ENCODE peak calls at places on chromosome 3, in seven cellular contexts. G is right lobe of liver, V is PC-9, A is Panc1, C is fibroblast of lung, P is heart right ventricle, S is mesendoderm. Q is an unnamed sample.

GRCh38 chr3:10601131-10601856 is 95.9 kb upstream of the ATP2B2 start:
- DNase-seq in A (no peak), C (no peak), V (no peak), S (no peak), G (no peak), P (no peak), Q (no peak)

GRCh38 chr3:194500198-194500597 is 13.4 kb upstream of the ATP13A3 start:
- DNase-seq in P (no peak), V (peak; percentile 53), C (no peak), S (no peak), A (no peak), G (no peak), Q (no peak)

GRCh38 chr3:176651622-176652021 is 545.7 kb downstream of the TBL1XR1 start:
- DNase-seq in V (no peak), C (no peak), P (no peak), G (no peak), A (no peak), S (peak; percentile 5), Q (no peak)

GRCh38 chr3:100993309-100993708 is at the start of gene ABI3BP:
- DNase-seq in S (peak; percentile 36), A (no peak), G (peak; percentile 54), V (no peak), P (peak; percentile 63), C (peak; percentile 84), Q (peak; percentile 74)

GRCh38 chr3:36060950-36061349 is 319.4 kb upstream of the STAC start:
- DNase-seq in G (no peak), A (no peak), V (no peak), P (no peak), S (no peak), C (no peak), Q (no peak)

GRCh38 chr3:10546181-10546624 is 40.8 kb upstream of the ATP2B2 start:
- DNase-seq in P (no peak), C (no peak), A (no peak), G (no peak), V (no peak), S (no peak), Q (no peak)

GRCh38 chr3:114356084-114357009 is 62.5 kb downstream of the TIGIT start:
- DNase-seq in G (no peak), P (no peak), C (no peak), S (peak; percentile 60), V (no peak), A (no peak), Q (no peak)

GRCh38 chr3:127473244-127474024 is 117.1 kb downstream of the TPRA1 start:
- DNase-seq in A (no peak), C (no peak), G (peak; percentile 52), S (peak; percentile 85), V (no peak), P (no peak), Q (no peak)

GRCh38 chr3:108283006-108283405 is 13.3 kb upstream of the HHLA2 start:
- DNase-seq in V (peak; percentile 94), S (no peak), C (no peak), P (no peak), A (no peak), G (no peak), Q (no peak)

GRCh38 chr3:43233062-43233461 is 53.3 kb upstream of the SNRK start:
- DNase-seq in V (no peak), A (no peak), P (no peak), C (no peak), G (no peak), S (no peak), Q (no peak)

GRCh38 chr3:135908225-135908624 is 57.3 kb upstream of the PPP2R3A start:
- DNase-seq in C (no peak), P (no peak), G (no peak), S (peak; percentile 75), A (no peak), V (peak; percentile 89), Q (peak; percentile 72)

GRCh38 chr3:72488736-72489030 is 359.6 kb downstream of the SHQ1 start:
- DNase-seq in V (no peak), A (no peak), C (peak; percentile 55), S (no peak), G (no peak), P (no peak), Q (peak; percentile 72)

GRCh38 chr3:15861163-15861562 is 63.4 kb upstream of the ANKRD28 start:
- DNase-seq in A (no peak), G (no peak), S (peak; percentile 69), V (no peak), P (no peak), C (no peak), Q (no peak)

GRCh38 chr3:45489730-45490309 is 101.4 kb downstream of the LARS2 start:
- DNase-seq in A (no peak), S (no peak), C (no peak), P (no peak), G (no peak), V (peak; percentile 66), Q (no peak)

GRCh38 chr3:135915206-135915605 is 50.3 kb upstream of the PPP2R3A start:
- DNase-seq in S (no peak), P (no peak), C (no peak), V (no peak), A (no peak), G (no peak), Q (no peak)

GRCh38 chr3:152399374-152399773 is 130.6 kb downstream of the MBNL1 start:
- DNase-seq in V (peak; percentile 44), C (peak; percentile 61), G (no peak), S (no peak), P (no peak), A (no peak), Q (peak; percentile 20)

GRCh38 chr3:142279965-142280590 is 54.7 kb upstream of the GK5 start:
- DNase-seq in S (peak; percentile 86), C (peak; percentile 89), A (peak; percentile 57), P (no peak), G (no peak), V (peak; percentile 64), Q (peak; percentile 57)

GRCh38 chr3:152835311-152836102 is 576 bp downstream of the P2RY1 start:
- DNase-seq in V (peak; percentile 54), P (peak; percentile 73), S (peak; percentile 85), A (no peak), G (peak; percentile 60), C (peak; percentile 76), Q (no peak)

GRCh38 chr3:143330316-143330868 is 210.8 kb downstream of the CHST2 start:
- DNase-seq in V (no peak), G (no peak), S (no peak), A (no peak), P (no peak), C (no peak), Q (no peak)

GRCh38 chr3:83934208-83935150 is 1024.3 kb upstream of the CADM2 start:
- DNase-seq in A (no peak), G (no peak), S (peak; percentile 17), V (peak; percentile 42), P (no peak), C (peak; percentile 1), Q (no peak)

GRCh38 chr3:34212175-34212574 is 413.7 kb downstream of the PDCD6IP start:
- DNase-seq in P (no peak), S (no peak), G (no peak), A (no peak), V (no peak), C (no peak), Q (no peak)

GRCh38 chr3:16253601-16254000 is 11.1 kb downstream of the DPH3 start:
- DNase-seq in V (no peak), S (no peak), A (no peak), G (peak; percentile 83), P (peak; percentile 44), C (peak; percentile 20), Q (no peak)

GRCh38 chr3:37862219-37862711 is 585 bp downstream of the CTDSPL start:
- DNase-seq in A (no peak), C (peak; percentile 41), P (peak; percentile 63), G (peak; percentile 68), V (no peak), S (peak; percentile 55), Q (no peak)

DNA sequence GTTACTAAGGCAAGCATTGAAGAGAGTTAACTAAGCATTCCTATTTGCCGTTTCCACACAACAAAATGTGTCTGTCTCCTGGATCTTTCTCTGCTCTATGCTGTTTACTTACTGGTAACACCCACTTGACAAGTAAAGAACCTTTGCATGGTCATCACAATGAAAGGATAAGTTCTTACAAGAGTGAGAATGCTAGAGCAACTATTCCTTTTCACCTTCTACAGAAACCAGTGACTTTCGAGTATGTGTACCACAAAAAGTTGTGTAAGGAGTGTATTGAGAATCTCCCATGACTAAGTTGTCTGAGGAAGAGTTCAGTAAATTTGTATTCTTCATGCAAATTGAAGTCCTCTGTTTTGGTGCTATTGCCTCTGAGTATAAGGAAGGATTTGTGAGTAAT is 10.8 kb downstream of the TIPARP start:
- DNase-seq in S (peak; percentile 71), V (no peak), C (no peak), P (no peak), A (no peak), G (no peak), Q (no peak)
- H3K4me1 ChIP-seq in S (peaks cover 2% of the 10 kb centered on the region), V (peaks cover 67% of the 10 kb centered on the region), C (peaks cover 24% of the 10 kb centered on the region), P (peaks cover 63% of the 10 kb centered on the region), A (peaks cover 54% of the 10 kb centered on the region), G (peaks cover 35% of the 10 kb centered on the region), Q (peaks cover 34% of the 10 kb centered on the region)

DNA sequence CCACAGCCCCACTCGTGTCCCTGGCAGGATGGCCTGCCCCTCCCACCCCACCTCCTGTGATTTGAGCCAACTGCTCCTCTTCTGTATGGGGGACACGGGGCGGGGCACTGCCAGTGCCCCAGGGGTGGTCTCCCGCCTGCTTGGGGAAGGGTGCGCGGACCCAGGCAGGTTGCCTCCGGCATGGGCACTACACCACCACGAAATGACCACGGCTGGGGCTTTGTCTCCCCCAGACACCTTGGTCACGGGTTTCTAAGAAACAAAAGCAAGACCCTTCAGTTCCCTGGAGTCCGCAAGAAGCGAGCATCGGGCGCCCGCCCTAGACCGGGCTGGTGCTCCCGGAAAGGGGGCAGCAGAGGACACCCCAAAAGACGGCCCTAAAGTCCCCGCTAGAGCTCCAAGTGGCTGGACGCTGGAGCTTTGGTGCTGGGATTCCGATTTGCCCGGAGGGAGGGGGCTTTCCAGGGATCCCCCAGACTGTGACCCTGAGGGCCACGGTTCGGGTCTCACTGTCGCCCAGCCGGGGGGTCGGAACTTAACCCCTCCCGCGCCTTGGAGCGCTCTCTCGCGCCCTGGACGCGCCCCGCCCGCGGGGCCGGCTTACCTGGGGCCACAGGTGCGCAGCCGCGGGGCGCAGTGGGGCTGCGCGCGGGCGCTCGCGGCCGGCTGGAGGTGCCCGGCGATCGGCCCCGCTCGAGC is 219.5 kb upstream of the PRICKLE2 start:
- DNase-seq in A (no peak), S (no peak), G (no peak), C (no peak), P (no peak), V (no peak), Q (no peak)
- H3K27ac ChIP-seq in A (no peak overlapping the region), S (no peak overlapping the region), G (no peak overlapping the region), C (no peak overlapping the region), P (no peak overlapping the region), V (no peak overlapping the region), Q (no peak overlapping the region)

DNA sequence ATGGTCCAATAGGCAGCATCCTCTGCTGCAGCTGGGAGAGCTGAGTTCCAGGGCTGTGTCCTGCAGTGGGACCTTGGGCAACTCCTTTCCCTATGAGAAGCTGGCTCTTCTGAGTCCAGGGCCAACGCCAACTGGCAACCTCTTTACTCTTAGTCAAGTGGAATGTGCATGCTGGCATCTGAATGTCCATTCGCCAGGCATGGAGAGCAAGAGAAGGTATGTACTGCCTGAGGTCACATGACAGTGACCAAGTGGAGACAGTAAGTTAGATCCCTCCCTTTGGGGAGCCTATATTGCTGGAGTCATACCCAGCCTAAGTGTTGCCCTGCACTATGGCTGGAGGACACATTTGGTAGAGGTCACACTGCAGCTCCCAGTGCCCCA is 12.1 kb downstream of the HEMK1 start:
- DNase-seq in S (no peak), V (peak; percentile 18), C (no peak), A (no peak), G (no peak), P (peak; percentile 24), Q (no peak)
- H3K4me1 ChIP-seq in S (no peaks in the 10 kb centered on the region), V (no peaks in the 10 kb centered on the region), C (no peaks in the 10 kb centered on the region), A (no peaks in the 10 kb centered on the region), G (peaks cover 65% of the 10 kb centered on the region), P (peaks cover 44% of the 10 kb centered on the region), Q (no peaks in the 10 kb centered on the region)

GRCh38 chr3:170128259-170128976 is 53.1 kb downstream of the PHC3 start:
- DNase-seq in G (no peak), S (no peak), A (no peak), C (peak; percentile 18), V (no peak), P (no peak), Q (no peak)
- H3K27ac ChIP-seq in G (no peak overlapping the region), S (no peak overlapping the region), A (no peak overlapping the region), C (no peak overlapping the region), V (no peak overlapping the region), P (no peak overlapping the region), Q (no peak overlapping the region)

Q was measured in SJSA1.